ENCODE peak calls at places on chromosome 13, in six cellular contexts. One of them, this sample, is unnamed. For H3K27me3, the result is how much of the 10 kb centered on the place peaks cover.

GRCh38 chr13:106187501-106187900 is 348.0 kb downstream of the EFNB2 start:
- DNase-seq in H9: no peak
- DNase-seq in IMR-90: no peak
- DNase-seq in uterus: no peak
- DNase-seq in BJ: no peak
- DNase-seq in CD8-positive, alpha-beta T cell: no peak
- DNase-seq in this sample: no peak

GRCh38 chr13:61608138-61608537 is 192.5 kb upstream of the PCDH20 start:
- DNase-seq in H9: peak
- DNase-seq in IMR-90: no peak
- DNase-seq in uterus: no peak
- DNase-seq in BJ: no peak
- DNase-seq in CD8-positive, alpha-beta T cell: no peak
- DNase-seq in this sample: no peak

GRCh38 chr13:33087790-33088189 is 71.6 kb downstream of the KL start:
- DNase-seq in H9: no peak
- DNase-seq in IMR-90: no peak
- DNase-seq in uterus: no peak
- DNase-seq in BJ: no peak
- DNase-seq in CD8-positive, alpha-beta T cell: no peak
- DNase-seq in this sample: no peak

GRCh38 chr13:34174671-34175145 is 356.8 kb downstream of the RFC3 start:
- DNase-seq in H9: no peak
- DNase-seq in IMR-90: peak
- DNase-seq in uterus: no peak
- DNase-seq in BJ: peak
- DNase-seq in CD8-positive, alpha-beta T cell: no peak
- DNase-seq in this sample: no peak

GRCh38 chr13:41622545-41623429 is 165.4 kb downstream of the RGCC start:
- DNase-seq in H9: no peak
- DNase-seq in IMR-90: peak
- DNase-seq in uterus: no peak
- DNase-seq in BJ: peak
- DNase-seq in CD8-positive, alpha-beta T cell: no peak
- DNase-seq in this sample: no peak

GRCh38 chr13:59425211-59425721 is 738.5 kb downstream of the DIAPH3 start:
- DNase-seq in H9: no peak
- DNase-seq in IMR-90: peak
- DNase-seq in uterus: no peak
- DNase-seq in BJ: peak
- DNase-seq in CD8-positive, alpha-beta T cell: no peak
- DNase-seq in this sample: no peak

GRCh38 chr13:93819331-93819730 is 592.7 kb downstream of the GPC6 start:
- DNase-seq in H9: no peak
- DNase-seq in IMR-90: no peak
- DNase-seq in uterus: no peak
- DNase-seq in BJ: no peak
- DNase-seq in CD8-positive, alpha-beta T cell: no peak
- DNase-seq in this sample: no peak

GRCh38 chr13:34003712-34004111 is 185.8 kb downstream of the RFC3 start:
- DNase-seq in H9: no peak
- DNase-seq in IMR-90: no peak
- DNase-seq in uterus: no peak
- DNase-seq in BJ: no peak
- DNase-seq in CD8-positive, alpha-beta T cell: no peak
- DNase-seq in this sample: no peak

GRCh38 chr13:73833331-73834070 is 300.7 kb downstream of the KLF12 start:
- DNase-seq in H9: no peak
- DNase-seq in IMR-90: peak
- DNase-seq in uterus: no peak
- DNase-seq in BJ: no peak
- DNase-seq in CD8-positive, alpha-beta T cell: no peak
- DNase-seq in this sample: no peak

GRCh38 chr13:99856021-99856420 is 115.5 kb downstream of the ZIC5 start:
- DNase-seq in H9: no peak
- DNase-seq in IMR-90: no peak
- DNase-seq in uterus: no peak
- DNase-seq in BJ: no peak
- DNase-seq in CD8-positive, alpha-beta T cell: no peak
- DNase-seq in this sample: no peak

GRCh38 chr13:99859178-99860177 is 112.1 kb downstream of the ZIC5 start:
- DNase-seq in H9: no peak
- DNase-seq in IMR-90: no peak
- DNase-seq in uterus: no peak
- DNase-seq in BJ: no peak
- DNase-seq in CD8-positive, alpha-beta T cell: peak
- DNase-seq in this sample: no peak

GRCh38 chr13:99855516-99855915 is 116.1 kb downstream of the ZIC5 start:
- DNase-seq in H9: no peak
- DNase-seq in IMR-90: no peak
- DNase-seq in uterus: no peak
- DNase-seq in BJ: no peak
- DNase-seq in CD8-positive, alpha-beta T cell: no peak
- DNase-seq in this sample: no peak

GRCh38 chr13:99860736-99861135 is 110.8 kb downstream of the ZIC5 start:
- DNase-seq in H9: no peak
- DNase-seq in IMR-90: no peak
- DNase-seq in uterus: no peak
- DNase-seq in BJ: no peak
- DNase-seq in CD8-positive, alpha-beta T cell: no peak
- DNase-seq in this sample: no peak

GRCh38 chr13:99857738-99858137 is 113.8 kb downstream of the ZIC5 start:
- DNase-seq in H9: no peak
- DNase-seq in IMR-90: no peak
- DNase-seq in uterus: no peak
- DNase-seq in BJ: no peak
- DNase-seq in CD8-positive, alpha-beta T cell: no peak
- DNase-seq in this sample: no peak
- H3K27me3 ChIP-seq in H9: under half
- H3K27me3 ChIP-seq in IMR-90: under half
- H3K27me3 ChIP-seq in uterus: under half
- H3K27me3 ChIP-seq in BJ: under half
- H3K27me3 ChIP-seq in CD8-positive, alpha-beta T cell: under half
- H3K27me3 ChIP-seq in this sample: under half

GRCh38 chr13:43895940-43896339 is 16.2 kb downstream of the LACC1 start:
- DNase-seq in H9: no peak
- DNase-seq in IMR-90: peak
- DNase-seq in uterus: no peak
- DNase-seq in BJ: no peak
- DNase-seq in CD8-positive, alpha-beta T cell: no peak
- DNase-seq in this sample: no peak

GRCh38 chr13:43894438-43894837 is 14.7 kb downstream of the LACC1 start:
- DNase-seq in H9: no peak
- DNase-seq in IMR-90: no peak
- DNase-seq in uterus: no peak
- DNase-seq in BJ: no peak
- DNase-seq in CD8-positive, alpha-beta T cell: no peak
- DNase-seq in this sample: no peak
- TF ChIP-seq CTCF in H9: peak
- TF ChIP-seq CTCF in IMR-90: peak
- TF ChIP-seq CTCF in uterus: no peak
- TF ChIP-seq CTCF in BJ: peak
- TF ChIP-seq CTCF in CD8-positive, alpha-beta T cell: peak
- TF ChIP-seq CTCF in this sample: peak

GRCh38 chr13:28493740-28494536 is 990 bp downstream of the FLT1 start:
- DNase-seq in H9: no peak
- DNase-seq in IMR-90: no peak
- DNase-seq in uterus: no peak
- DNase-seq in BJ: no peak
- DNase-seq in CD8-positive, alpha-beta T cell: no peak
- DNase-seq in this sample: no peak

GRCh38 chr13:28489975-28490550 is 4.9 kb downstream of the FLT1 start:
- DNase-seq in H9: no peak
- DNase-seq in IMR-90: no peak
- DNase-seq in uterus: no peak
- DNase-seq in BJ: no peak
- DNase-seq in CD8-positive, alpha-beta T cell: no peak
- DNase-seq in this sample: no peak

GRCh38 chr13:28494537-28494860 is 429 bp downstream of the FLT1 start:
- DNase-seq in H9: no peak
- DNase-seq in IMR-90: no peak
- DNase-seq in uterus: no peak
- DNase-seq in BJ: no peak
- DNase-seq in CD8-positive, alpha-beta T cell: no peak
- DNase-seq in this sample: no peak

GRCh38 chr13:28494861-28495585 is at the start of gene FLT1:
- DNase-seq in H9: peak
- DNase-seq in IMR-90: peak
- DNase-seq in uterus: peak
- DNase-seq in BJ: no peak
- DNase-seq in CD8-positive, alpha-beta T cell: peak
- DNase-seq in this sample: no peak

GRCh38 chr13:28492527-28493367 is 2.2 kb downstream of the FLT1 start:
- DNase-seq in H9: no peak
- DNase-seq in IMR-90: no peak
- DNase-seq in uterus: no peak
- DNase-seq in BJ: peak
- DNase-seq in CD8-positive, alpha-beta T cell: peak
- DNase-seq in this sample: no peak
- H3K27me3 ChIP-seq in H9: under half
- H3K27me3 ChIP-seq in IMR-90: under half
- H3K27me3 ChIP-seq in uterus: under half
- H3K27me3 ChIP-seq in BJ: under half
- H3K27me3 ChIP-seq in CD8-positive, alpha-beta T cell: under half
- H3K27me3 ChIP-seq in this sample: under half

GRCh38 chr13:36850790-36851438 is 31.9 kb downstream of the RFXAP start:
- DNase-seq in H9: peak
- DNase-seq in IMR-90: no peak
- DNase-seq in uterus: no peak
- DNase-seq in BJ: no peak
- DNase-seq in CD8-positive, alpha-beta T cell: no peak
- DNase-seq in this sample: no peak
- TF ChIP-seq CTCF in H9: peak
- TF ChIP-seq CTCF in IMR-90: peak
- TF ChIP-seq CTCF in uterus: no peak
- TF ChIP-seq CTCF in BJ: peak
- TF ChIP-seq CTCF in CD8-positive, alpha-beta T cell: no peak
- TF ChIP-seq CTCF in this sample: no peak

GRCh38 chr13:109428146-109428545 is 358.2 kb downstream of the IRS2 start:
- DNase-seq in H9: no peak
- DNase-seq in IMR-90: no peak
- DNase-seq in uterus: no peak
- DNase-seq in BJ: no peak
- DNase-seq in CD8-positive, alpha-beta T cell: no peak
- DNase-seq in this sample: no peak
- H3K27me3 ChIP-seq in H9: under half
- H3K27me3 ChIP-seq in IMR-90: under half
- H3K27me3 ChIP-seq in uterus: under half
- H3K27me3 ChIP-seq in BJ: under half
- H3K27me3 ChIP-seq in CD8-positive, alpha-beta T cell: under half
- H3K27me3 ChIP-seq in this sample: under half

DNA sequence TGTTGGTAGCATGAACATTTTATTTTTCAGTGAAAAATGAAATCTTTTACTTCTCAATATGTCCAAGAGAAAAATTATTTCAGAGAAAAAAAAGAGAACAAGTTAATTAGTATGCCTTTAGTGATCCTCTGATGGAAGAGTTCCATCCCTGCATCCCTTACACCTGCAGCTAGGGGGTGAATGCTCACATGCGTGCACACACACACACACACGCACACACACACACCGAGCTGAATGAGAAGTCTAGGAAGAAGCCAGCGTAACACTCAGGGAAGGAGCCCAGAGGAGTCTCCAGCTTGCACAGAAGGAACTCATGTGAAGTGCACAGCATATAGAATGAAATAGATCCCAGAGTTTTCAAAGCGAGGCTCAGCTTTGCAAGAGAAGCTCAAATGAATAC is 510.5 kb downstream of the IRS2 start:
- DNase-seq in H9: peak
- DNase-seq in IMR-90: no peak
- DNase-seq in uterus: no peak
- DNase-seq in BJ: no peak
- DNase-seq in CD8-positive, alpha-beta T cell: no peak
- DNase-seq in this sample: no peak
- TF ChIP-seq CTCF in H9: peak
- TF ChIP-seq CTCF in IMR-90: no peak
- TF ChIP-seq CTCF in uterus: no peak
- TF ChIP-seq CTCF in BJ: peak
- TF ChIP-seq CTCF in CD8-positive, alpha-beta T cell: no peak
- TF ChIP-seq CTCF in this sample: peak

This sample was measured in esophagus squamous epithelium.